ENCODE peak calls at places on chromosomes 11 and 22, in eight cellular contexts. J, P, T, I, O, U, F and A are unnamed samples.

GRCh38 chr11:100860318-100860896 is 173.3 kb downstream of the ARHGAP42 start:
- DNase-seq in J (no peak), P (no peak), T (no peak), I (no peak), O (no peak), U (no peak), F (no peak), A (no peak)

GRCh38 chr11:70176940-70177689 is 26.0 kb upstream of the FADD start:
- DNase-seq in J (peak), P (no peak), T (peak), I (peak), O (no peak), U (no peak), F (peak), A (peak)

GRCh38 chr11:78807351-78807750 is 232.7 kb upstream of the NARS2 start:
- DNase-seq in J (no peak), P (no peak), T (no peak), I (no peak), O (no peak), U (no peak), F (no peak), A (no peak)

GRCh38 chr22:43435851-43436535 is 24.2 kb downstream of the MPPED1 start:
- DNase-seq in J (no peak), P (no peak), T (no peak), I (no peak), O (no peak), U (no peak), F (peak), A (peak)

GRCh38 chr11:20668844-20669832 is at the start of gene NELL1:
- DNase-seq in J (no peak), P (no peak), T (no peak), I (no peak), O (no peak), U (no peak), F (no peak), A (no peak)

GRCh38 chr11:88402192-88402715 is 64.7 kb upstream of the CTSC start:
- DNase-seq in J (no peak), P (no peak), T (peak), I (no peak), O (no peak), U (no peak), F (no peak), A (no peak)

GRCh38 chr11:114059278-114059983 is at the start of gene ZBTB16:
- DNase-seq in J (no peak), P (peak), T (peak), I (peak), O (peak), U (peak), F (peak), A (no peak)

GRCh38 chr22:17266261-17266971 is 47.2 kb upstream of the ADA2 start:
- DNase-seq in J (no peak), P (peak), T (no peak), I (no peak), O (no peak), U (no peak), F (peak), A (peak)

GRCh38 chr11:107182983-107183382 is 164.7 kb upstream of the GUCY1A2 start:
- DNase-seq in J (no peak), P (no peak), T (peak), I (no peak), O (no peak), U (no peak), F (no peak), A (no peak)

GRCh38 chr11:102727890-102728289 is 3.1 kb upstream of the MMP8 start:
- DNase-seq in J (no peak), P (no peak), T (peak), I (no peak), O (no peak), U (no peak), F (peak), A (no peak)

GRCh38 chr11:45924036-45924915 is 1.8 kb downstream of the LARGE2 start:
- DNase-seq in J (no peak), P (peak), T (no peak), I (no peak), O (no peak), U (no peak), F (no peak), A (no peak)

GRCh38 chr11:2325123-2325522 is 23.3 kb downstream of the TSPAN32 start:
- DNase-seq in J (no peak), P (no peak), T (no peak), I (no peak), O (no peak), U (peak), F (peak), A (no peak)

GRCh38 chr11:17298302-17298701 is 21.8 kb downstream of the NUCB2 start:
- DNase-seq in J (no peak), P (no peak), T (no peak), I (no peak), O (no peak), U (no peak), F (no peak), A (no peak)

GRCh38 chr22:23305321-23305910 is 125.1 kb downstream of the BCR start:
- DNase-seq in J (no peak), P (no peak), T (peak), I (peak), O (no peak), U (peak), F (no peak), A (no peak)

GRCh38 chr11:104462346-104462745 is 298.4 kb upstream of the PDGFD start:
- DNase-seq in J (no peak), P (no peak), T (peak), I (no peak), O (peak), U (no peak), F (no peak), A (no peak)

GRCh38 chr22:39999144-39999757 is 4.5 kb downstream of the FAM83F start:
- DNase-seq in J (no peak), P (no peak), T (peak), I (no peak), O (no peak), U (no peak), F (peak), A (peak)

GRCh38 chr11:47289856-47290255 is 19.9 kb downstream of the MADD start:
- DNase-seq in J (no peak), P (no peak), T (no peak), I (no peak), O (no peak), U (no peak), F (no peak), A (no peak)

GRCh38 chr11:42524534-42525227 is 787.1 kb upstream of the API5 start:
- DNase-seq in J (no peak), P (peak), T (peak), I (no peak), O (peak), U (peak), F (peak), A (peak)

GRCh38 chr11:41954034-41954433 is 494.6 kb upstream of the LRRC4C start:
- DNase-seq in J (no peak), P (no peak), T (peak), I (no peak), O (no peak), U (no peak), F (no peak), A (no peak)

GRCh38 chr22:30921108-30921507 is 47.5 kb downstream of the MORC2 start:
- DNase-seq in J (no peak), P (no peak), T (peak), I (no peak), O (no peak), U (peak), F (no peak), A (no peak)

GRCh38 chr22:18023509-18024275 is 669 bp downstream of the MICAL3 start:
- DNase-seq in J (peak), P (peak), T (peak), I (no peak), O (peak), U (peak), F (peak), A (peak)

GRCh38 chr11:122633219-122633829 is 22.2 kb upstream of the UBASH3B start:
- DNase-seq in J (no peak), P (peak), T (peak), I (no peak), O (no peak), U (no peak), F (peak), A (peak)

GRCh38 chr22:36737776-36738175 is 34.2 kb upstream of the CACNG2 start:
- DNase-seq in J (no peak), P (peak), T (no peak), I (peak), O (peak), U (peak), F (peak), A (no peak)

GRCh38 chr11:5369793-5370192 is 13.8 kb upstream of the OR51M1 start:
- DNase-seq in J (no peak), P (no peak), T (peak), I (no peak), O (no peak), U (no peak), F (no peak), A (no peak)

GRCh38 chr22:49106136-49106930 is 721.3 kb downstream of the BRD1 start:
- DNase-seq in J (no peak), P (no peak), T (no peak), I (no peak), O (no peak), U (no peak), F (no peak), A (no peak)

GRCh38 chr11:63866211-63866610 is 27.3 kb downstream of the MARK2 start:
- DNase-seq in J (no peak), P (peak), T (peak), I (peak), O (peak), U (no peak), F (peak), A (peak)

GRCh38 chr11:94925422-94926270 is 47.7 kb downstream of the CWC15 start:
- DNase-seq in J (no peak), P (no peak), T (peak), I (no peak), O (no peak), U (no peak), F (no peak), A (no peak)

GRCh38 chr22:35172452-35172851 is 84.8 kb upstream of the HMGXB4 start:
- DNase-seq in J (no peak), P (no peak), T (no peak), I (no peak), O (no peak), U (no peak), F (no peak), A (no peak)

GRCh38 chr11:57881647-57882046 is 120.0 kb downstream of the CTNND1 start:
- DNase-seq in J (no peak), P (no peak), T (no peak), I (no peak), O (no peak), U (no peak), F (no peak), A (no peak)

GRCh38 chr22:38072322-38073149 is 11.4 kb downstream of the SLC16A8 start:
- DNase-seq in J (no peak), P (no peak), T (no peak), I (peak), O (no peak), U (no peak), F (no peak), A (no peak)

GRCh38 chr11:120227228-120227852 is 12.6 kb upstream of the POU2F3 start:
- DNase-seq in J (no peak), P (no peak), T (no peak), I (no peak), O (no peak), U (no peak), F (no peak), A (no peak)

GRCh38 chr22:44289429-44290171 is 23.2 kb downstream of the SHISAL1 start:
- DNase-seq in J (no peak), P (no peak), T (no peak), I (no peak), O (no peak), U (no peak), F (no peak), A (no peak)

GRCh38 chr11:44623716-44624491 is 58.4 kb downstream of the CD82 start:
- DNase-seq in J (no peak), P (no peak), T (no peak), I (no peak), O (peak), U (peak), F (no peak), A (no peak)

GRCh38 chr11:129018991-129019390 is 76.3 kb upstream of the TP53AIP1 start:
- DNase-seq in J (no peak), P (no peak), T (no peak), I (no peak), O (no peak), U (no peak), F (no peak), A (no peak)
- TF ChIP-seq CTCF in J (peak), P (no peak), T (no peak), I (no peak), O (no peak), U (no peak), F (peak), A (no peak)

GRCh38 chr11:11208994-11209393 is 144.1 kb downstream of the CSNK2A3 start:
- DNase-seq in J (no peak), P (no peak), T (no peak), I (no peak), O (no peak), U (no peak), F (no peak), A (no peak)

GRCh38 chr11:11206457-11206856 is 146.6 kb downstream of the CSNK2A3 start:
- DNase-seq in J (no peak), P (no peak), T (no peak), I (no peak), O (no peak), U (no peak), F (no peak), A (no peak)

GRCh38 chr11:11209967-11210366 is 143.1 kb downstream of the CSNK2A3 start:
- DNase-seq in J (no peak), P (no peak), T (no peak), I (no peak), O (no peak), U (no peak), F (no peak), A (no peak)

GRCh38 chr11:11211186-11211585 is 141.9 kb downstream of the CSNK2A3 start:
- DNase-seq in J (no peak), P (no peak), T (no peak), I (no peak), O (no peak), U (no peak), F (no peak), A (no peak)

GRCh38 chr11:11207428-11207827 is 145.6 kb downstream of the CSNK2A3 start:
- DNase-seq in J (no peak), P (no peak), T (no peak), I (no peak), O (no peak), U (no peak), F (no peak), A (no peak)
- TF ChIP-seq CTCF in J (peak), P (no peak), T (no peak), I (no peak), O (no peak), U (no peak), F (no peak), A (no peak)

GRCh38 chr11:34478845-34479663 is 34.5 kb downstream of the ELF5 start:
- DNase-seq in J (no peak), P (no peak), T (no peak), I (no peak), O (no peak), U (no peak), F (no peak), A (no peak)

GRCh38 chr11:34481307-34481706 is 32.3 kb downstream of the ELF5 start:
- DNase-seq in J (no peak), P (no peak), T (no peak), I (no peak), O (no peak), U (no peak), F (no peak), A (no peak)

GRCh38 chr11:34487430-34487829 is 26.2 kb downstream of the ELF5 start:
- DNase-seq in J (no peak), P (no peak), T (no peak), I (no peak), O (no peak), U (no peak), F (no peak), A (no peak)

GRCh38 chr11:34480339-34480738 is 33.3 kb downstream of the ELF5 start:
- DNase-seq in J (no peak), P (no peak), T (no peak), I (no peak), O (no peak), U (no peak), F (no peak), A (no peak)

DNA sequence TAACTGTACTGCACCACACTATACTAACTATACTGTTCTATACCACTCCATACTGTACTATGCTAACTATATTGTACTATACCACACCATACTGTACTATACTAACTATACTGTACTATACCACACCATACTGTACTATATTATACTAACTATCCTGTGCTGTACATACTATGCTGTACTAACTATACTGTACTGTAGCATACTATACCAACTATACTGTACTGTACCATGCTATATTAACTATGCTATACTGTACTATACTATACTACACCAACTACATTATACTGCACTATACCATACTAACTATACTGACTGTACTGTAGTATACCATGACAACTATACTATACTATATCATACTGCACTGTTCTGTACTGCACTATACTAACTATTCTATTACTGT is 30.1 kb downstream of the ELF5 start:
- DNase-seq in J (no peak), P (no peak), T (no peak), I (no peak), O (no peak), U (no peak), F (no peak), A (no peak)
- TF ChIP-seq CTCF in J (no peak), P (no peak), T (no peak), I (no peak), O (no peak), U (no peak), F (no peak), A (no peak)

GRCh38 chr11:73597340-73597955 is 464 bp downstream of the FAM168A start:
- DNase-seq in J (no peak), P (no peak), T (no peak), I (no peak), O (peak), U (no peak), F (no peak), A (no peak)

GRCh38 chr11:73596547-73596946 is 1.4 kb downstream of the FAM168A start:
- DNase-seq in J (no peak), P (no peak), T (no peak), I (no peak), O (no peak), U (no peak), F (no peak), A (no peak)

GRCh38 chr11:73598719-73599379 is 937 bp upstream of the FAM168A start:
- DNase-seq in J (no peak), P (no peak), T (no peak), I (no peak), O (no peak), U (no peak), F (no peak), A (no peak)

GRCh38 chr11:73592640-73593039 is 5.3 kb downstream of the FAM168A start:
- DNase-seq in J (no peak), P (no peak), T (no peak), I (no peak), O (no peak), U (no peak), F (no peak), A (no peak)

DNA sequence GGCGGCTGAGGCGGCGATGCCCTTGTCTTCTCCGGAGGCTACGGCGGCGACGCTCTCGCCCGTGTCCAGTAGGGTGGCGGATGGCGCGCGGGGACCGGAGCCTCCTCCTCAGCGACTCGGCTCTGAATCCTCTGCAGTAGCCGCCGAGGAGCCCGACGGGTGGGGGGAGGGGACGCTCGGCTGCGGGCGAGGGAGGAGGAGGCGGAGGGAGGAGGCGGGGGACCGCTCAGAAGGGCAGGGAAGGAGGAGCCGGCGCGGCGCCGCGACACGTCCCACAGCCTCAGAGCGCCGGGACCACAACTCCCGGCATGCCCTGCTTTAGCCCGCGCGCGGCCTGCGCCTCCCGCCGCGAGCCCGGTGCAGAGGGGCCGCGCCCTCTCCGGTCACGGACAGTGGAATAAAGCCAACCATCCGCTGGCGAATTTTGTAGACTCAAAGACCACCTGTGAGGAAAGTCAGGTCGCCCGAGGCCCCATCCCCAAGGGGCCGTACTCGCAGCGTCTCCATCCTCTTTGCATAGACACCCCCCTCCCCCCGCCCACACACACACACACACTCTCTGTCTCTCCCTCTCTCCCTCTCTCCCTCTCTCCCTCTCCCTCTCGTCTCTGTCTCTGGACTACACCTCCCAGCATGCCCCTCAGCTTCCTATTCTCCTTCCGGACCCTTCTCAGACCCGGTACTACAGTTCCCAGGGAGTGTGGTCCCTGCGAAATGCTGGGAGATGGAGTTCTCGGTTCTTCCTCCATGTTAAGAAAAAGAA is at the start of gene FAM168A:
- DNase-seq in J (peak), P (peak), T (peak), I (peak), O (peak), U (peak), F (peak), A (peak)
- TF ChIP-seq CTCF in J (no peak), P (peak), T (peak), I (peak), O (no peak), U (peak), F (peak), A (no peak)

GRCh38 chr11:14971865-14972580 is at the start of gene CALCA:
- DNase-seq in J (no peak), P (no peak), T (no peak), I (no peak), O (no peak), U (no peak), F (no peak), A (peak)

GRCh38 chr11:14967581-14968214 is 4.5 kb downstream of the CALCA start:
- DNase-seq in J (no peak), P (no peak), T (no peak), I (no peak), O (no peak), U (no peak), F (no peak), A (no peak)

GRCh38 chr11:14973621-14974020 is 1.5 kb upstream of the CALCA start:
- DNase-seq in J (no peak), P (no peak), T (peak), I (no peak), O (no peak), U (no peak), F (no peak), A (peak)

GRCh38 chr11:14972581-14973490 is 685 bp upstream of the CALCA start:
- DNase-seq in J (no peak), P (no peak), T (no peak), I (no peak), O (no peak), U (no peak), F (no peak), A (no peak)

GRCh38 chr11:14969922-14970323 is 2.2 kb downstream of the CALCA start:
- DNase-seq in J (peak), P (peak), T (peak), I (no peak), O (no peak), U (no peak), F (peak), A (peak)
- TF ChIP-seq CTCF in J (peak), P (peak), T (peak), I (peak), O (no peak), U (peak), F (peak), A (peak)

GRCh38 chr11:67119577-67120391 is 721 bp downstream of the KDM2A start:
- DNase-seq in J (no peak), P (no peak), T (peak), I (peak), O (peak), U (no peak), F (peak), A (peak)
- TF ChIP-seq CTCF in J (no peak), P (peak), T (no peak), I (no peak), O (no peak), U (peak), F (peak), A (no peak)